ENCODE peak calls at places on chromosomes 2 and 18, in four cellular contexts. N, V, I and R are unnamed samples.

GRCh38 chr2:39128919-39129391 is 8.1 kb upstream of the SOS1 start:
- DNase-seq in N (no peak), V (no peak), I (no peak), R (no peak)

GRCh38 chr2:150789376-150789905 is 302.0 kb upstream of the RND3 start:
- DNase-seq in N (no peak), V (no peak), I (no peak), R (no peak)

GRCh38 chr2:39416172-39416571 is 20.9 kb downstream of the MAP4K3 start:
- DNase-seq in N (no peak), V (no peak), I (no peak), R (no peak)

GRCh38 chr18:55097406-55098170 is 138.3 kb upstream of the CCDC68 start:
- DNase-seq in N (no peak), V (no peak), I (peak; percentile 33), R (no peak)

GRCh38 chr2:88658890-88659881 is 31.9 kb upstream of the EIF2AK3 start:
- DNase-seq in N (peak; percentile 18), V (no peak), I (peak; percentile 53), R (no peak)

GRCh38 chr18:36711813-36712444 is 116.9 kb downstream of the TPGS2 start:
- DNase-seq in N (no peak), V (no peak), I (no peak), R (no peak)

GRCh38 chr2:209976698-209977385 is 25.6 kb upstream of the RPE start:
- DNase-seq in N (no peak), V (no peak), I (no peak), R (no peak)

GRCh38 chr18:28161608-28162599 is 15.0 kb downstream of the CDH2 start:
- DNase-seq in N (no peak), V (no peak), I (no peak), R (no peak)

GRCh38 chr2:203461736-203462135 is 73.4 kb downstream of the RAPH1 start:
- DNase-seq in N (no peak), V (no peak), I (no peak), R (no peak)

GRCh38 chr2:45986509-45986908 is 310.7 kb upstream of the EPAS1 start:
- DNase-seq in N (no peak), V (no peak), I (no peak), R (no peak)

GRCh38 chr2:33673937-33674336 is 74.8 kb upstream of the FAM98A start:
- DNase-seq in N (no peak), V (no peak), I (peak; percentile 48), R (no peak)

GRCh38 chr18:49486959-49487710 is at the start of gene C18orf32:
- DNase-seq in N (peak; percentile 91), V (peak; percentile 91), I (peak; percentile 95), R (peak; percentile 82)

GRCh38 chr2:222264791-222265320 is 33.9 kb downstream of the PAX3 start:
- DNase-seq in N (no peak), V (no peak), I (no peak), R (no peak)

GRCh38 chr18:79983793-79984192 is 4.6 kb downstream of the TXNL4A start:
- DNase-seq in N (no peak), V (no peak), I (no peak), R (no peak)

GRCh38 chr2:129733041-129733440 is 246.4 kb upstream of the RAB6C start:
- DNase-seq in N (no peak), V (no peak), I (no peak), R (no peak)

GRCh38 chr18:67692811-67693210 is 176.3 kb upstream of the DSEL start:
- DNase-seq in N (no peak), V (no peak), I (no peak), R (no peak)

GRCh38 chr2:23493849-23494248 is 108.9 kb downstream of the KLHL29 start:
- DNase-seq in N (no peak), V (no peak), I (no peak), R (no peak)

GRCh38 chr2:28447943-28448737 is 47.7 kb upstream of the PLB1 start:
- DNase-seq in N (no peak), V (no peak), I (no peak), R (no peak)

GRCh38 chr2:188142088-188142487 is 149.6 kb upstream of the GULP1 start:
- DNase-seq in N (no peak), V (no peak), I (no peak), R (no peak)

GRCh38 chr2:216430811-216431210 is 18.5 kb downstream of the SMARCAL1 start:
- DNase-seq in N (no peak), V (no peak), I (no peak), R (no peak)

GRCh38 chr2:44324971-44325426 is 36.3 kb downstream of the PREPL start:
- DNase-seq in N (no peak), V (no peak), I (no peak), R (no peak)

GRCh38 chr2:41779873-41780272 is 267.9 kb upstream of the PKDCC start:
- DNase-seq in N (no peak), V (no peak), I (no peak), R (no peak)

GRCh38 chr2:191790737-191791136 is 56.2 kb downstream of the CAVIN2 start:
- DNase-seq in N (no peak), V (no peak), I (no peak), R (no peak)